ENCODE peak calls at places on chromosomes 16 and 17, in six cellular contexts. N, G, V, Z, Q and L are unnamed samples.

GRCh38 chr16:77376358-77376757 is 58.5 kb downstream of the ADAMTS18 start:
- DNase-seq in N (no peak), G (no peak), V (no peak), Q (no peak), Z (no peak), L (no peak)

GRCh38 chr16:68954871-68955635 is 111.7 kb downstream of the TANGO6 start:
- DNase-seq in V (no peak), Z (no peak), Q (no peak), G (no peak), N (peak; percentile 65), L (no peak)

GRCh38 chr16:29804020-29804419 is 2.3 kb upstream of the MAZ start:
- DNase-seq in N (no peak), Z (no peak), Q (no peak), G (no peak), V (no peak), L (no peak)

GRCh38 chr17:43710101-43710500 is 48.4 kb upstream of the MEOX1 start:
- DNase-seq in V (no peak), G (no peak), Z (no peak), N (no peak), Q (no peak), L (no peak)

GRCh38 chr17:56902350-56902749 is 11.5 kb downstream of the TRIM25 start:
- DNase-seq in G (no peak), N (no peak), Z (no peak), V (no peak), Q (no peak), L (no peak)

GRCh38 chr17:2063306-2064146 is 8.6 kb downstream of the HIC1 start:
- DNase-seq in N (no peak), V (no peak), Q (no peak), G (no peak), Z (no peak), L (no peak)

GRCh38 chr17:78391843-78392242 is 13.4 kb downstream of the PGS1 start:
- DNase-seq in G (no peak), Q (no peak), Z (no peak), N (no peak), V (no peak), L (no peak)

GRCh38 chr17:40993084-40993483 is 880 bp downstream of the KRTAP3-3 start:
- DNase-seq in N (no peak), Q (no peak), Z (no peak), G (no peak), V (no peak), L (no peak)

GRCh38 chr17:38703742-38704644 is 1.1 kb upstream of the MLLT6 start:
- DNase-seq in Z (peak; percentile 79), V (no peak), N (peak; percentile 99), G (peak; percentile 89), Q (peak; percentile 69), L (no peak)

GRCh38 chr17:30600830-30601494 is 123.8 kb downstream of the GOSR1 start:
- DNase-seq in Q (peak; percentile 5), Z (no peak), N (no peak), G (peak; percentile 21), V (peak; percentile 28), L (no peak)

GRCh38 chr16:30535106-30535776 is 583 bp upstream of the ZNF747 start:
- DNase-seq in G (no peak), Q (no peak), N (no peak), V (no peak), Z (peak; percentile 51), L (no peak)

GRCh38 chr17:77322534-77323412 is 182.0 kb downstream of the SEC14L1 start:
- DNase-seq in V (no peak), Q (no peak), N (no peak), Z (no peak), G (peak; percentile 71), L (no peak)

GRCh38 chr16:87145181-87146176 is 171.7 kb downstream of the C16orf95 start:
- DNase-seq in N (no peak), Z (no peak), G (no peak), V (no peak), Q (no peak), L (no peak)

GRCh38 chr17:17841620-17842025 is 4.8 kb upstream of the SREBF1 start:
- DNase-seq in V (no peak), N (no peak), Q (no peak), Z (no peak), G (peak; percentile 84), L (no peak)

GRCh38 chr16:50198802-50199410 is 45.8 kb downstream of the TENT4B start:
- DNase-seq in V (no peak), Z (no peak), G (no peak), Q (no peak), N (peak; percentile 2), L (no peak)

GRCh38 chr16:47448830-47449575 is 11.9 kb downstream of the ITFG1 start:
- DNase-seq in G (no peak), Z (no peak), N (no peak), V (no peak), Q (no peak), L (no peak)

GRCh38 chr16:72829846-72830620 is 217.9 kb downstream of the ZFHX3 start:
- DNase-seq in N (no peak), Q (no peak), Z (no peak), G (no peak), V (no peak), L (no peak)

GRCh38 chr17:56699186-56699895 is 105.8 kb downstream of the NOG start:
- DNase-seq in Q (no peak), V (no peak), G (no peak), N (no peak), Z (no peak), L (no peak)

GRCh38 chr16:1146409-1146808 is 6.5 kb upstream of the CACNA1H start:
- DNase-seq in Q (no peak), V (peak; percentile 42), N (no peak), Z (no peak), G (no peak), L (no peak)

GRCh38 chr16:82715833-82716232 is 89.1 kb downstream of the CDH13 start:
- DNase-seq in N (no peak), G (no peak), V (no peak), Z (no peak), Q (no peak), L (no peak)